ENCODE peak calls at places on chromosomes 4 and X, in ten cellular contexts. E is transverse colon, Q is dorsolateral prefrontal cortex, D is A549, I is body of pancreas, Z is vagina, C is lower lobe of right lung, O is heart left ventricle, M is right atrium auricular region, A is RWPE1. R is an unnamed sample.

GRCh38 chrX:50567636-50568035 is 97.0 kb upstream of the DGKK start:
- DNase-seq in E (no peak), Q (no peak), D (no peak), I (no peak), Z (no peak), C (no peak), O (no peak), M (no peak), A (no peak), R (no peak)

GRCh38 chrX:38732866-38733265 is 68.4 kb upstream of the MID1IP1 start:
- DNase-seq in E (no peak), Q (no peak), D (no peak), I (no peak), Z (no peak), C (no peak), O (no peak), M (no peak), A (no peak), R (no peak)

GRCh38 chr4:73866236-73866635 is 3.0 kb upstream of the CXCL1 start:
- DNase-seq in E (no peak), Q (no peak), D (no peak), I (no peak), Z (no peak), C (no peak), O (no peak), M (no peak), A (no peak), R (no peak)

GRCh38 chrX:150774798-150775568 is 81.8 kb downstream of the MTMR1 start:
- DNase-seq in E (no peak), Q (peak), D (no peak), I (no peak), Z (no peak), C (no peak), O (no peak), M (peak), A (no peak), R (no peak)

GRCh38 chr4:68929076-68929737 is 22.4 kb downstream of the UGT2A3 start:
- DNase-seq in E (no peak), Q (no peak), D (no peak), I (no peak), Z (no peak), C (no peak), O (no peak), M (no peak), A (no peak), R (no peak)

GRCh38 chrX:135432881-135433521 is 11.3 kb downstream of the SMIM10L2A start:
- DNase-seq in E (no peak), Q (peak), D (no peak), I (no peak), Z (no peak), C (no peak), O (no peak), M (no peak), A (no peak), R (no peak)

GRCh38 chrX:96372313-96373046 is 312.2 kb upstream of the DIAPH2 start:
- DNase-seq in E (no peak), Q (no peak), D (peak), I (peak), Z (no peak), C (no peak), O (no peak), M (no peak), A (peak), R (no peak)

GRCh38 chrX:65463550-65463949 is 71.0 kb downstream of the LAS1L start:
- DNase-seq in E (no peak), Q (no peak), D (no peak), I (no peak), Z (no peak), C (no peak), O (no peak), M (no peak), A (no peak), R (peak)

GRCh38 chrX:130637591-130637990 is 235.8 kb downstream of the RBMX2 start:
- DNase-seq in E (no peak), Q (no peak), D (no peak), I (no peak), Z (no peak), C (no peak), O (no peak), M (no peak), A (no peak), R (no peak)

GRCh38 chrX:65726708-65727107 is 59.3 kb downstream of the MSN start:
- DNase-seq in E (no peak), Q (no peak), D (no peak), I (no peak), Z (no peak), C (no peak), O (no peak), M (no peak), A (no peak), R (no peak)

GRCh38 chr4:8332891-8333331 is 63.4 kb downstream of the HTRA3 start:
- DNase-seq in E (peak), Q (peak), D (no peak), I (no peak), Z (no peak), C (peak), O (peak), M (no peak), A (no peak), R (no peak)

GRCh38 chr4:146585761-146586333 is 52.8 kb upstream of the POU4F2 start:
- DNase-seq in E (no peak), Q (no peak), D (no peak), I (no peak), Z (no peak), C (no peak), O (no peak), M (no peak), A (no peak), R (no peak)

GRCh38 chr4:185108185-185108584 is 34.9 kb upstream of the SLC25A4 start:
- DNase-seq in E (no peak), Q (no peak), D (no peak), I (no peak), Z (no peak), C (no peak), O (no peak), M (no peak), A (no peak), R (no peak)
- H3K27ac ChIP-seq in E (no peak), Q (no peak), D (no peak), I (peak), Z (no peak), C (peak), O (no peak), M (no peak), A (no peak), R (peak)

DNA sequence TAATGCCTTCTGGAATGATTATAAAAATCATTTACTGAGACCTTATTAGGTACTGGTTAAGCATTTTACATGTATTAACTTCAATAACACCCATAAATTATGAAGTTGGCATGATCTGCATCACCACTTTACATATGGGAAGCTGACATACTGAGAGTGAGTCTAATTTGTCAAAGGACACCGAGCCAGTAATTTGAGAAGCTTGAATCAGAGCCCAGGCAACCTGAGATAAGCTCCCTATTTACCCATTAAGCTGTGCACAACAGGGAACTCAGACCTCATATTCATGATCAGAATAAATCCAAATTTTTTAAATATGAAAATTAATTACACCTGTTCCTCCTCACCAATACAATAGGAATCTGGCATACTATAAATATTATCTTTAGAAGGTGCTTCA is 247.9 kb upstream of the EPHA5 start:
- DNase-seq in E (no peak), Q (no peak), D (no peak), I (no peak), Z (no peak), C (no peak), O (no peak), M (no peak), A (no peak), R (no peak)
- H3K27ac ChIP-seq in E (no peak), Q (no peak), D (no peak), I (no peak), Z (no peak), C (no peak), O (no peak), M (no peak), A (no peak), R (no peak)

DNA sequence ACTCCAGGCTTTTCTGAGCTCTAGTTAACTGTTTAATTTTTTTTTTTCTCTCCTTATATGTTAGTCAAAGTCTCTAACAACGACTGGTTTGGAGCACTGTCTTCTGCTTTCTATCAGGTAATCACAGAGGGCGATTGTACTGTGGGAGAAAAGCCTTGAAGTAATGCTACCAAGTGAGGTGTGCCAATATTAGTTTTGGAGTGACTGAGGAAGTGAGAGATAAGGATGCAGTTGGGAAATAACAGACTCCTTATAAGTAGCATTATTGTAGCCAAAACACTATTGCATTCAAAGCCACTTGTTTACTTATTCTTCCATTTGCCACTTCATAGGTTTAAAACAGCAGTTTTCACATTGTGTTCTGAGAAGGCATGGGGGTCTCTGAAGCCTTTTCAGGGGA is 79.1 kb upstream of the SLC6A14 start:
- DNase-seq in E (no peak), Q (no peak), D (no peak), I (no peak), Z (no peak), C (no peak), O (no peak), M (no peak), A (no peak), R (no peak)
- H3K27ac ChIP-seq in E (no peak), Q (no peak), D (no peak), I (no peak), Z (no peak), C (no peak), O (no peak), M (no peak), A (no peak), R (no peak)

DNA sequence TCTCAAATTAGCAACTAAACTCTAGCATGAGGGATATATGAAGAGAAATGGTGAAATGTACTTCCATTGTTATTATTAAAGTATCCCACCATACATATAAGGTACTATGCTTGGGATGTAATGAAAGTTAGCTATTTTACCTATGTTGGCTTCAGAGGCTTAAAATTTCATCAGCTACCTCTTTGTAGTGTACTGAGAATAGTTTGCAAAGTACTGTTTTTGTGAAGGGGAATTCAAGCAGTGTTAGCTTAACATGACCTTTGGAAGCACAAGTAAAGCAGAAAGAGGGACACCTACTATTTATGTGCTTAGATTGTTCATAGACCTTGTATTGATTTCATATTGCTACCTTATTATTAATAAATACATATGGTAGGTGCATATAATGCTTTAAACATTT is 11.8 kb downstream of the PPP4R3C start:
- DNase-seq in E (no peak), Q (no peak), D (no peak), I (no peak), Z (no peak), C (no peak), O (no peak), M (no peak), A (no peak), R (no peak)
- H3K27ac ChIP-seq in E (no peak), Q (no peak), D (no peak), I (no peak), Z (no peak), C (no peak), O (no peak), M (no peak), A (no peak), R (no peak)

GRCh38 chr4:793941-794621 is 31.8 kb downstream of the CPLX1 start:
- DNase-seq in E (no peak), Q (no peak), D (no peak), I (no peak), Z (no peak), C (peak), O (no peak), M (no peak), A (no peak), R (no peak)

GRCh38 chr4:794911-795725 is 30.8 kb downstream of the CPLX1 start:
- DNase-seq in E (no peak), Q (peak), D (no peak), I (no peak), Z (no peak), C (peak), O (no peak), M (no peak), A (no peak), R (no peak)

GRCh38 chr4:797066-797465 is 28.9 kb downstream of the CPLX1 start:
- DNase-seq in E (no peak), Q (no peak), D (no peak), I (peak), Z (no peak), C (peak), O (no peak), M (no peak), A (no peak), R (no peak)

GRCh38 chr4:796206-796605 is 29.7 kb downstream of the CPLX1 start:
- DNase-seq in E (no peak), Q (no peak), D (no peak), I (no peak), Z (no peak), C (peak), O (no peak), M (no peak), A (no peak), R (no peak)

GRCh38 chr4:795726-796119 is 30.2 kb downstream of the CPLX1 start:
- DNase-seq in E (no peak), Q (no peak), D (no peak), I (no peak), Z (no peak), C (peak), O (no peak), M (no peak), A (no peak), R (no peak)
- H3K27ac ChIP-seq in E (no peak), Q (no peak), D (no peak), I (no peak), Z (no peak), C (no peak), O (no peak), M (no peak), A (no peak), R (no peak)

DNA sequence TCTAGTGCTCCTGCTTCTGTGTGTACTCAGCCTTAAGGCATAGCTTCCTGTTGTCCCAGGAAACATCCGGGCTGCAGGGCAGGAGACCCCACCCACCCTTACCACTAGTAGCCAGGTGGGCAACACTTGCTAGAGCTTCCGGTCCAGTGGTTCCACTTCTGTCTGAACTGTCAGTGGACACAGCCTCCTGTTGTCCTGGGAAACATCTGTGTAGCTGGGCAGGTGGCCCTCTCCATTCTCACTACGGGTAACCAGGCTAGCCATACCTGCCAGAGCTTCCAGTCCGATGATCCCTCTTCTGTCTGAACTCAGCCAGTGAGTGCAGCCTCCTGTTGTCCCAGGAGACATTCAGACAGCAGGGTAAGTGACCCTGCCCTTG is 372.2 kb downstream of the INPP4B start:
- DNase-seq in E (no peak), Q (no peak), D (no peak), I (peak), Z (no peak), C (no peak), O (no peak), M (no peak), A (no peak), R (no peak)
- H3K27ac ChIP-seq in E (no peak), Q (no peak), D (peak), I (no peak), Z (no peak), C (no peak), O (no peak), M (no peak), A (no peak), R (no peak)

GRCh38 chr4:17544205-17544604 is 29.2 kb downstream of the CLRN2 start:
- DNase-seq in E (peak), Q (peak), D (no peak), I (no peak), Z (no peak), C (no peak), O (no peak), M (no peak), A (no peak), R (no peak)
- H3K27ac ChIP-seq in E (no peak), Q (peak), D (no peak), I (peak), Z (no peak), C (no peak), O (no peak), M (no peak), A (no peak), R (no peak)

GRCh38 chr4:189404271-189404670 is 536.4 kb upstream of the FRG1 start:
- DNase-seq in E (no peak), Q (no peak), D (no peak), I (no peak), Z (no peak), C (no peak), O (no peak), M (no peak), A (no peak), R (no peak)
- H3K27ac ChIP-seq in E (no peak), Q (no peak), D (no peak), I (no peak), Z (no peak), C (no peak), O (no peak), M (no peak), A (no peak), R (no peak)

R was measured in iPS DF 6.9.